ENCODE peak calls at places on chromosome 3, in eight cellular contexts. S, N, K, B, W, R, Y and Z are unnamed samples.
A peak's percentile ranks its signal among the peaks of the same experiment; 100 is the strongest.

GRCh38 chr3:127578168-127578567 is 12.4 kb downstream of the TPRA1 start:
- DNase-seq in S (no peak), N (no peak), K (no peak), B (no peak), W (no peak), R (no peak), Y (no peak), Z (no peak)

GRCh38 chr3:137460944-137461343 is 303.2 kb upstream of the SOX14 start:
- DNase-seq in S (no peak), N (no peak), K (no peak), B (no peak), W (no peak), R (no peak), Y (no peak), Z (no peak)

GRCh38 chr3:58197588-58197987 is 13.2 kb downstream of the DNASE1L3 start:
- DNase-seq in S (no peak), N (no peak), K (no peak), B (no peak), W (no peak), R (no peak), Y (no peak), Z (no peak)

GRCh38 chr3:137012097-137012501 is 54.3 kb downstream of the IL20RB start:
- DNase-seq in S (peak; percentile 88), N (no peak), K (no peak), B (no peak), W (peak; percentile 70), R (no peak), Y (no peak), Z (no peak)

GRCh38 chr3:165742351-165742750 is 94.9 kb downstream of the BCHE start:
- DNase-seq in S (no peak), N (no peak), K (no peak), B (no peak), W (no peak), R (no peak), Y (no peak), Z (no peak)

GRCh38 chr3:136336329-136337100 is 86.4 kb downstream of the PCCB start:
- DNase-seq in S (peak; percentile 88), N (peak; percentile 2), K (no peak), B (no peak), W (peak; percentile 77), R (no peak), Y (no peak), Z (no peak)

GRCh38 chr3:16419640-16420039 is 93.9 kb downstream of the RFTN1 start:
- DNase-seq in S (peak; percentile 65), N (no peak), K (no peak), B (no peak), W (peak; percentile 73), R (no peak), Y (no peak), Z (no peak)

GRCh38 chr3:19531426-19531825 is 383.1 kb downstream of the KCNH8 start:
- DNase-seq in S (no peak), N (no peak), K (no peak), B (no peak), W (no peak), R (no peak), Y (no peak), Z (no peak)

GRCh38 chr3:129727707-129728106 is 121.2 kb upstream of the PLXND1 start:
- DNase-seq in S (no peak), N (no peak), K (no peak), B (no peak), W (peak; percentile 12), R (no peak), Y (no peak), Z (no peak)

GRCh38 chr3:135237371-135237770 is 442.3 kb downstream of the EPHB1 start:
- DNase-seq in S (no peak), N (no peak), K (no peak), B (no peak), W (no peak), R (no peak), Y (no peak), Z (no peak)

GRCh38 chr3:79016587-79017380 is 751.0 kb downstream of the ROBO1 start:
- DNase-seq in S (peak; percentile 75), N (no peak), K (no peak), B (no peak), W (peak; percentile 42), R (no peak), Y (no peak), Z (no peak)

GRCh38 chr3:97764186-97765055 is at the start of gene ARL6:
- DNase-seq in S (peak; percentile 95), N (peak; percentile 86), K (peak; percentile 74), B (peak; percentile 33), W (peak; percentile 88), R (peak; percentile 88), Y (peak; percentile 60), Z (no peak)

GRCh38 chr3:143307613-143308183 is 188.1 kb downstream of the CHST2 start:
- DNase-seq in S (peak; percentile 19), N (no peak), K (no peak), B (no peak), W (peak; percentile 56), R (no peak), Y (no peak), Z (peak; percentile 48)

GRCh38 chr3:23567917-23568316 is 237.8 kb upstream of the UBE2E1 start:
- DNase-seq in S (peak; percentile 88), N (peak; percentile 8), K (no peak), B (no peak), W (peak; percentile 97), R (no peak), Y (peak; percentile 36), Z (peak; percentile 5)

GRCh38 chr3:143654906-143655305 is 193.4 kb downstream of the SLC9A9 start:
- DNase-seq in S (peak; percentile 84), N (no peak), K (no peak), B (no peak), W (no peak), R (no peak), Y (no peak), Z (no peak)

GRCh38 chr3:124772081-124772831 is 42.0 kb downstream of the UMPS start:
- DNase-seq in S (peak; percentile 65), N (no peak), K (no peak), B (no peak), W (peak; percentile 96), R (no peak), Y (no peak), Z (peak; percentile 95)

GRCh38 chr3:138642927-138643253 is 34.3 kb downstream of the FAIM start:
- DNase-seq in S (no peak), N (no peak), K (no peak), B (no peak), W (no peak), R (no peak), Y (no peak), Z (no peak)

GRCh38 chr3:65596511-65597224 is 442.1 kb downstream of the MAGI1 start:
- DNase-seq in S (no peak), N (no peak), K (no peak), B (no peak), W (no peak), R (no peak), Y (no peak), Z (no peak)

GRCh38 chr3:197295871-197296270 is 2.5 kb downstream of the DLG1 start:
- DNase-seq in S (no peak), N (no peak), K (no peak), B (no peak), W (no peak), R (no peak), Y (no peak), Z (no peak)

GRCh38 chr3:87077354-87077753 is 86.4 kb upstream of the VGLL3 start:
- DNase-seq in S (no peak), N (no peak), K (no peak), B (no peak), W (no peak), R (no peak), Y (no peak), Z (no peak)

GRCh38 chr3:14623569-14624051 is 28.0 kb upstream of the CCDC174 start:
- DNase-seq in S (peak; percentile 27), N (no peak), K (no peak), B (no peak), W (no peak), R (no peak), Y (no peak), Z (no peak)

GRCh38 chr3:45870099-45870498 is 16.2 kb upstream of the CCR9 start:
- DNase-seq in S (no peak), N (no peak), K (peak; percentile 64), B (peak; percentile 18), W (no peak), R (no peak), Y (no peak), Z (no peak)

GRCh38 chr3:110459021-110459420 is 612.6 kb upstream of the NECTIN3 start:
- DNase-seq in S (peak; percentile 13), N (no peak), K (no peak), B (no peak), W (peak; percentile 10), R (no peak), Y (no peak), Z (no peak)

GRCh38 chr3:28989646-28990089 is 291.2 kb upstream of the RBMS3 start:
- DNase-seq in S (peak; percentile 12), N (no peak), K (no peak), B (no peak), W (peak; percentile 9), R (no peak), Y (no peak), Z (no peak)

GRCh38 chr3:67437090-67437489 is 217.3 kb downstream of the SUCLG2 start:
- DNase-seq in S (peak; percentile 16), N (no peak), K (no peak), B (no peak), W (peak; percentile 26), R (no peak), Y (no peak), Z (no peak)

GRCh38 chr3:67312205-67312604 is 314.1 kb downstream of the KBTBD8 start:
- DNase-seq in S (no peak), N (no peak), K (no peak), B (no peak), W (no peak), R (no peak), Y (no peak), Z (no peak)

GRCh38 chr3:54966979-54967378 is 39.1 kb upstream of the LRTM1 start:
- DNase-seq in S (no peak), N (no peak), K (no peak), B (no peak), W (no peak), R (no peak), Y (no peak), Z (no peak)

GRCh38 chr3:172708905-172709775 is 1.7 kb downstream of the NCEH1 start:
- DNase-seq in S (peak; percentile 37), N (no peak), K (no peak), B (no peak), W (no peak), R (no peak), Y (no peak), Z (no peak)

GRCh38 chr3:7630351-7630911 is 769.5 kb downstream of the GRM7 start:
- DNase-seq in S (no peak), N (no peak), K (no peak), B (no peak), W (no peak), R (no peak), Y (no peak), Z (peak; percentile 20)

GRCh38 chr3:32018723-32019564 is 37.4 kb downstream of the ZNF860 start:
- DNase-seq in S (peak; percentile 69), N (no peak), K (no peak), B (no peak), W (peak; percentile 53), R (no peak), Y (peak; percentile 54), Z (peak; percentile 36)

GRCh38 chr3:188059346-188059745 is 94.6 kb upstream of the LPP start:
- DNase-seq in S (peak; percentile 19), N (no peak), K (no peak), B (no peak), W (peak; percentile 83), R (no peak), Y (no peak), Z (no peak)

GRCh38 chr3:73484656-73485248 is 140.0 kb downstream of the PDZRN3 start:
- DNase-seq in S (peak; percentile 67), N (no peak), K (no peak), B (no peak), W (peak; percentile 59), R (no peak), Y (no peak), Z (no peak)